ENCODE peak calls at places on chromosomes 16 and 17, in five cellular contexts. One of them, this sample, is unnamed.

GRCh38 chr17:72259977-72260376 is 139.2 kb downstream of the SOX9 start:
- DNase-seq in fibroblast of pulmonary artery: no peak
- DNase-seq in activated B cell treated with CpG ODN at 0.5 μM for 24 hours: no peak
- DNase-seq in IMR-90: no peak
- DNase-seq in cardiac fibroblast: no peak
- DNase-seq in this sample: no peak

GRCh38 chr17:50640701-50641338 is 6.1 kb downstream of the ABCC3 start:
- DNase-seq in fibroblast of pulmonary artery: peak
- DNase-seq in activated B cell treated with CpG ODN at 0.5 μM for 24 hours: no peak
- DNase-seq in IMR-90: no peak
- DNase-seq in cardiac fibroblast: peak
- DNase-seq in this sample: no peak

GRCh38 chr16:85395207-85395912 is 217.8 kb upstream of the GSE1 start:
- DNase-seq in fibroblast of pulmonary artery: peak
- DNase-seq in activated B cell treated with CpG ODN at 0.5 μM for 24 hours: no peak
- DNase-seq in IMR-90: peak
- DNase-seq in cardiac fibroblast: peak
- DNase-seq in this sample: no peak

GRCh38 chr17:72136692-72137550 is 16.1 kb downstream of the SOX9 start:
- DNase-seq in fibroblast of pulmonary artery: peak
- DNase-seq in activated B cell treated with CpG ODN at 0.5 μM for 24 hours: no peak
- DNase-seq in IMR-90: peak
- DNase-seq in cardiac fibroblast: peak
- DNase-seq in this sample: no peak

GRCh38 chr17:59825533-59826316 is 67.0 kb downstream of the TUBD1 start:
- DNase-seq in fibroblast of pulmonary artery: peak
- DNase-seq in activated B cell treated with CpG ODN at 0.5 μM for 24 hours: no peak
- DNase-seq in IMR-90: peak
- DNase-seq in cardiac fibroblast: peak
- DNase-seq in this sample: no peak

GRCh38 chr16:66536525-66536924 is 13.4 kb downstream of the TK2 start:
- DNase-seq in fibroblast of pulmonary artery: no peak
- DNase-seq in activated B cell treated with CpG ODN at 0.5 μM for 24 hours: no peak
- DNase-seq in IMR-90: no peak
- DNase-seq in cardiac fibroblast: no peak
- DNase-seq in this sample: no peak

GRCh38 chr16:4500283-4500682 is 24.1 kb downstream of the HMOX2 start:
- DNase-seq in fibroblast of pulmonary artery: peak
- DNase-seq in activated B cell treated with CpG ODN at 0.5 μM for 24 hours: no peak
- DNase-seq in IMR-90: peak
- DNase-seq in cardiac fibroblast: peak
- DNase-seq in this sample: no peak

GRCh38 chr17:77503293-77503655 is 362.5 kb downstream of the SEC14L1 start:
- DNase-seq in fibroblast of pulmonary artery: no peak
- DNase-seq in activated B cell treated with CpG ODN at 0.5 μM for 24 hours: no peak
- DNase-seq in IMR-90: no peak
- DNase-seq in cardiac fibroblast: no peak
- DNase-seq in this sample: no peak

GRCh38 chr17:17495448-17496188 is 577 bp downstream of the RASD1 start:
- DNase-seq in fibroblast of pulmonary artery: peak
- DNase-seq in activated B cell treated with CpG ODN at 0.5 μM for 24 hours: no peak
- DNase-seq in IMR-90: peak
- DNase-seq in cardiac fibroblast: no peak
- DNase-seq in this sample: no peak

GRCh38 chr16:62034236-62035114 is 1.8 kb downstream of the CDH8 start:
- DNase-seq in fibroblast of pulmonary artery: no peak
- DNase-seq in activated B cell treated with CpG ODN at 0.5 μM for 24 hours: no peak
- DNase-seq in IMR-90: no peak
- DNase-seq in cardiac fibroblast: no peak
- DNase-seq in this sample: no peak

GRCh38 chr17:40224707-40225092 is 5.6 kb downstream of the WIPF2 start:
- DNase-seq in fibroblast of pulmonary artery: peak
- DNase-seq in activated B cell treated with CpG ODN at 0.5 μM for 24 hours: no peak
- DNase-seq in IMR-90: peak
- DNase-seq in cardiac fibroblast: peak
- DNase-seq in this sample: no peak

GRCh38 chr16:10679921-10680320 is 14.8 kb downstream of the TEKT5 start:
- DNase-seq in fibroblast of pulmonary artery: no peak
- DNase-seq in activated B cell treated with CpG ODN at 0.5 μM for 24 hours: no peak
- DNase-seq in IMR-90: no peak
- DNase-seq in cardiac fibroblast: no peak
- DNase-seq in this sample: no peak

GRCh38 chr16:88941051-88941932 is 35.7 kb downstream of the CBFA2T3 start:
- DNase-seq in fibroblast of pulmonary artery: no peak
- DNase-seq in activated B cell treated with CpG ODN at 0.5 μM for 24 hours: peak
- DNase-seq in IMR-90: no peak
- DNase-seq in cardiac fibroblast: no peak
- DNase-seq in this sample: no peak

GRCh38 chr17:17749025-17749772 is 67.9 kb downstream of the RAI1 start:
- DNase-seq in fibroblast of pulmonary artery: no peak
- DNase-seq in activated B cell treated with CpG ODN at 0.5 μM for 24 hours: no peak
- DNase-seq in IMR-90: no peak
- DNase-seq in cardiac fibroblast: peak
- DNase-seq in this sample: no peak

GRCh38 chr16:15777533-15778203 is 79.2 kb downstream of the MYH11 start:
- DNase-seq in fibroblast of pulmonary artery: peak
- DNase-seq in activated B cell treated with CpG ODN at 0.5 μM for 24 hours: no peak
- DNase-seq in IMR-90: peak
- DNase-seq in cardiac fibroblast: peak
- DNase-seq in this sample: peak

GRCh38 chr16:24834459-24835335 is 11.1 kb upstream of the SLC5A11 start:
- DNase-seq in fibroblast of pulmonary artery: peak
- DNase-seq in activated B cell treated with CpG ODN at 0.5 μM for 24 hours: no peak
- DNase-seq in IMR-90: peak
- DNase-seq in cardiac fibroblast: peak
- DNase-seq in this sample: peak

GRCh38 chr16:1237990-1238389 is 2.5 kb upstream of the TPSAB1 start:
- DNase-seq in fibroblast of pulmonary artery: no peak
- DNase-seq in activated B cell treated with CpG ODN at 0.5 μM for 24 hours: no peak
- DNase-seq in IMR-90: no peak
- DNase-seq in cardiac fibroblast: no peak
- DNase-seq in this sample: no peak

GRCh38 chr17:80130992-80131391 is 15.9 kb downstream of the EIF4A3 start:
- DNase-seq in fibroblast of pulmonary artery: no peak
- DNase-seq in activated B cell treated with CpG ODN at 0.5 μM for 24 hours: no peak
- DNase-seq in IMR-90: no peak
- DNase-seq in cardiac fibroblast: no peak
- DNase-seq in this sample: no peak

GRCh38 chr16:4984174-4985000 is 26.3 kb downstream of the SEC14L5 start:
- DNase-seq in fibroblast of pulmonary artery: no peak
- DNase-seq in activated B cell treated with CpG ODN at 0.5 μM for 24 hours: no peak
- DNase-seq in IMR-90: no peak
- DNase-seq in cardiac fibroblast: peak
- DNase-seq in this sample: no peak

GRCh38 chr16:64627781-64628180 is 494.1 kb downstream of the CDH11 start:
- DNase-seq in fibroblast of pulmonary artery: no peak
- DNase-seq in activated B cell treated with CpG ODN at 0.5 μM for 24 hours: no peak
- DNase-seq in IMR-90: no peak
- DNase-seq in cardiac fibroblast: no peak
- DNase-seq in this sample: no peak

GRCh38 chr16:1512774-1513173 is 19.6 kb downstream of the TELO2 start:
- DNase-seq in fibroblast of pulmonary artery: no peak
- DNase-seq in activated B cell treated with CpG ODN at 0.5 μM for 24 hours: no peak
- DNase-seq in IMR-90: no peak
- DNase-seq in cardiac fibroblast: no peak
- DNase-seq in this sample: no peak

GRCh38 chr16:4656221-4656620 is 31.6 kb downstream of the MGRN1 start:
- DNase-seq in fibroblast of pulmonary artery: no peak
- DNase-seq in activated B cell treated with CpG ODN at 0.5 μM for 24 hours: no peak
- DNase-seq in IMR-90: no peak
- DNase-seq in cardiac fibroblast: no peak
- DNase-seq in this sample: no peak

GRCh38 chr17:41835214-41835799 is 725 bp downstream of the NT5C3B start:
- DNase-seq in fibroblast of pulmonary artery: no peak
- DNase-seq in activated B cell treated with CpG ODN at 0.5 μM for 24 hours: no peak
- DNase-seq in IMR-90: no peak
- DNase-seq in cardiac fibroblast: no peak
- DNase-seq in this sample: peak

GRCh38 chr16:12781777-12782176 is 21.9 kb downstream of the CPPED1 start:
- DNase-seq in fibroblast of pulmonary artery: no peak
- DNase-seq in activated B cell treated with CpG ODN at 0.5 μM for 24 hours: no peak
- DNase-seq in IMR-90: no peak
- DNase-seq in cardiac fibroblast: no peak
- DNase-seq in this sample: no peak

DNA sequence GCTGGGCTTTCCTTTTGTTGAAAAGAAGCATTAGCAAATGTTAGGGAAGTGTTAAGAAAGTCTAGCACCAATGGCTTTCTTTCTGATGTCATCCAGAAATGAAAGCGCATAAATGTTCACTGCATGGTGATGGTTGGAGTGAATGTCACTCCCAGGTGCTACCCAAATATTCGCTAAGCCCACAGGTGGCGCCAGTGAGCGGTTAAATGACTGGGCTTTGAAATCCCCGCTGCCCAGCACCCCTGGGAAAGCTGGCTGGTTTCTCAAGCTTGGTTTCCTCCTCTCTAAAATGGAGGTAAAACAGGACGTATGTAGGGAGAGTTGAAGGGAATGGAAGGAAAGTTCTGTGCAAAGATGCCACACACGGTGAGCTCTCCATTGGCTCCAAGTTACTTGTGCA is 104.4 kb downstream of the IRX5 start:
- DNase-seq in fibroblast of pulmonary artery: no peak
- DNase-seq in activated B cell treated with CpG ODN at 0.5 μM for 24 hours: no peak
- DNase-seq in IMR-90: no peak
- DNase-seq in cardiac fibroblast: peak
- DNase-seq in this sample: no peak
- TF ChIP-seq CTCF in fibroblast of pulmonary artery: peak
- TF ChIP-seq CTCF in activated B cell treated with CpG ODN at 0.5 μM for 24 hours: no peak
- TF ChIP-seq CTCF in IMR-90: peak
- TF ChIP-seq CTCF in cardiac fibroblast: peak
- TF ChIP-seq CTCF in this sample: peak

GRCh38 chr17:8753976-8754440 is 4.3 kb downstream of the SPDYE4 start:
- DNase-seq in fibroblast of pulmonary artery: peak
- DNase-seq in activated B cell treated with CpG ODN at 0.5 μM for 24 hours: no peak
- DNase-seq in IMR-90: peak
- DNase-seq in cardiac fibroblast: peak
- DNase-seq in this sample: no peak
- TF ChIP-seq CTCF in fibroblast of pulmonary artery: peak
- TF ChIP-seq CTCF in activated B cell treated with CpG ODN at 0.5 μM for 24 hours: no peak
- TF ChIP-seq CTCF in IMR-90: peak
- TF ChIP-seq CTCF in cardiac fibroblast: peak
- TF ChIP-seq CTCF in this sample: no peak

DNA sequence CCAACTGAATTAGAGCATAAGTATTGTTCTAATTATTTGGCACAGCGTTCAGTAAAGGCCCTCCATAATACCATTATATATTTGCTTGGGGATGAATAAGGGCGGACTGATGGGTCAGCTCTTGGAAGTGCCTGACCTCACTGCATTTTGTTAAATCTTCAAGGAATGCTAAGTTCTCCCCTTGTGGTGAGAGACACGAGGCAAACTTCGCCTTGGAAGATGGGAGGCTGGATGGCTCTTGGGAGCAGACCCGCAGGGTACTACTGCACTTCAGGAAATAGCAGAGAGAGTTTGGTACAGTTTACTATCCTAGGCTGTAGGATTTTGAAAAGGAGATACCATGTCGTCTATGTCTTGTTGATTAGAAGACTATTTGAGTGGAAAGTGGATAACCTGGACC is 87.0 kb upstream of the RPRML start:
- DNase-seq in fibroblast of pulmonary artery: peak
- DNase-seq in activated B cell treated with CpG ODN at 0.5 μM for 24 hours: no peak
- DNase-seq in IMR-90: no peak
- DNase-seq in cardiac fibroblast: peak
- DNase-seq in this sample: no peak
- TF ChIP-seq CTCF in fibroblast of pulmonary artery: no peak
- TF ChIP-seq CTCF in activated B cell treated with CpG ODN at 0.5 μM for 24 hours: no peak
- TF ChIP-seq CTCF in IMR-90: no peak
- TF ChIP-seq CTCF in cardiac fibroblast: no peak
- TF ChIP-seq CTCF in this sample: no peak

GRCh38 chr16:50602126-50602525 is 53.9 kb downstream of the NKD1 start:
- DNase-seq in fibroblast of pulmonary artery: no peak
- DNase-seq in activated B cell treated with CpG ODN at 0.5 μM for 24 hours: no peak
- DNase-seq in IMR-90: no peak
- DNase-seq in cardiac fibroblast: no peak
- DNase-seq in this sample: no peak

GRCh38 chr16:50599494-50599893 is 51.3 kb downstream of the NKD1 start:
- DNase-seq in fibroblast of pulmonary artery: no peak
- DNase-seq in activated B cell treated with CpG ODN at 0.5 μM for 24 hours: no peak
- DNase-seq in IMR-90: no peak
- DNase-seq in cardiac fibroblast: no peak
- DNase-seq in this sample: no peak

GRCh38 chr16:50598936-50599361 is 50.8 kb downstream of the NKD1 start:
- DNase-seq in fibroblast of pulmonary artery: no peak
- DNase-seq in activated B cell treated with CpG ODN at 0.5 μM for 24 hours: no peak
- DNase-seq in IMR-90: no peak
- DNase-seq in cardiac fibroblast: no peak
- DNase-seq in this sample: no peak

GRCh38 chr16:50601341-50601740 is 53.1 kb downstream of the NKD1 start:
- DNase-seq in fibroblast of pulmonary artery: no peak
- DNase-seq in activated B cell treated with CpG ODN at 0.5 μM for 24 hours: no peak
- DNase-seq in IMR-90: no peak
- DNase-seq in cardiac fibroblast: no peak
- DNase-seq in this sample: no peak

GRCh38 chr16:50600582-50601283 is 52.5 kb downstream of the NKD1 start:
- DNase-seq in fibroblast of pulmonary artery: no peak
- DNase-seq in activated B cell treated with CpG ODN at 0.5 μM for 24 hours: no peak
- DNase-seq in IMR-90: no peak
- DNase-seq in cardiac fibroblast: no peak
- DNase-seq in this sample: no peak
- TF ChIP-seq CTCF in fibroblast of pulmonary artery: no peak
- TF ChIP-seq CTCF in activated B cell treated with CpG ODN at 0.5 μM for 24 hours: no peak
- TF ChIP-seq CTCF in IMR-90: no peak
- TF ChIP-seq CTCF in cardiac fibroblast: no peak
- TF ChIP-seq CTCF in this sample: no peak

DNA sequence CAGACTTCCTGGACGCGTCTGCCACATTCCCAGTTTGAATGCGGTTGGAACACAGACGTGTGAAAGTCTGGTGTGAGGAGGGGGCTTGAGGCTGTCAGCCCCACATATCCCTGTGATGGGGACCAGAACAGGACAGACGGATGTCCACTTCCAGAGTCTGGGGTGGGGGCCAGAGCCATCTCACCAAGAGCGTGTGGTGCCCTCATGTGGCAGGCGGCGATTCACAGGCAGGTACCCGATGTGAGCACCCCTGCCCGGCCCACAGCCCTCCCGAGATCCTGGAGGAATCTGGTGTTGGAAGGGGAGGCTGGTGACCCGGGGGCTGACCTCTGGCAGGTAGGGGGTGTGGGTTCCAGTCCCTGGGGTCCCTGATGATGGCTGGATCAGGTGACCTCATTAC is 51.5 kb downstream of the ENGASE start:
- DNase-seq in fibroblast of pulmonary artery: no peak
- DNase-seq in activated B cell treated with CpG ODN at 0.5 μM for 24 hours: no peak
- DNase-seq in IMR-90: no peak
- DNase-seq in cardiac fibroblast: no peak
- DNase-seq in this sample: no peak
- TF ChIP-seq CTCF in fibroblast of pulmonary artery: no peak
- TF ChIP-seq CTCF in activated B cell treated with CpG ODN at 0.5 μM for 24 hours: no peak
- TF ChIP-seq CTCF in IMR-90: no peak
- TF ChIP-seq CTCF in cardiac fibroblast: peak
- TF ChIP-seq CTCF in this sample: peak